ENCODE peak calls at places on chromosomes 13 and 19, in six cellular contexts. One of them, this sample, is unnamed. For H3K27me3 and H3K79me2, the result is how much of the 10 kb centered on the place peaks cover.

GRCh38 chr13:52459668-52460067 is 4.4 kb downstream of the CKAP2 start:
- DNase-seq in hepatocyte: no peak
- DNase-seq in neural progenitor cell: no peak
- DNase-seq in PC-3: peak
- DNase-seq in HCT116: no peak
- DNase-seq in fibroblast of lung: peak
- DNase-seq in this sample: peak

GRCh38 chr19:11624064-11624463 is 26.8 kb downstream of the ZNF627 start:
- DNase-seq in neural progenitor cell: no peak
- DNase-seq in hepatocyte: peak
- DNase-seq in fibroblast of lung: peak
- DNase-seq in PC-3: peak
- DNase-seq in HCT116: no peak
- DNase-seq in this sample: peak

GRCh38 chr19:15328312-15328711 is 4.0 kb downstream of the BRD4 start:
- DNase-seq in fibroblast of lung: peak
- DNase-seq in neural progenitor cell: no peak
- DNase-seq in hepatocyte: no peak
- DNase-seq in HCT116: no peak
- DNase-seq in PC-3: no peak
- DNase-seq in this sample: no peak

GRCh38 chr19:41872775-41873647 is 4.1 kb upstream of the CD79A start:
- DNase-seq in PC-3: peak
- DNase-seq in hepatocyte: peak
- DNase-seq in HCT116: peak
- DNase-seq in neural progenitor cell: peak
- DNase-seq in fibroblast of lung: peak
- DNase-seq in this sample: peak

GRCh38 chr19:6014551-6015135 is 36.7 kb upstream of the RANBP3 start:
- DNase-seq in PC-3: no peak
- DNase-seq in HCT116: no peak
- DNase-seq in hepatocyte: no peak
- DNase-seq in fibroblast of lung: no peak
- DNase-seq in neural progenitor cell: no peak
- DNase-seq in this sample: no peak

GRCh38 chr13:27174766-27175455 is 3.3 kb upstream of the USP12 start:
- DNase-seq in HCT116: no peak
- DNase-seq in hepatocyte: no peak
- DNase-seq in PC-3: no peak
- DNase-seq in fibroblast of lung: no peak
- DNase-seq in neural progenitor cell: no peak
- DNase-seq in this sample: no peak

GRCh38 chr19:54002495-54003315 is 11.3 kb downstream of the CACNG6 start:
- DNase-seq in neural progenitor cell: no peak
- DNase-seq in PC-3: peak
- DNase-seq in hepatocyte: no peak
- DNase-seq in HCT116: no peak
- DNase-seq in fibroblast of lung: peak
- DNase-seq in this sample: peak

GRCh38 chr19:43798546-43799409 is 3.5 kb downstream of the LYPD5 start:
- DNase-seq in hepatocyte: peak
- DNase-seq in PC-3: peak
- DNase-seq in fibroblast of lung: peak
- DNase-seq in HCT116: peak
- DNase-seq in neural progenitor cell: peak
- DNase-seq in this sample: peak

GRCh38 chr19:39150807-39151206 is 25.2 kb downstream of the PAK4 start:
- DNase-seq in PC-3: no peak
- DNase-seq in fibroblast of lung: no peak
- DNase-seq in neural progenitor cell: no peak
- DNase-seq in hepatocyte: no peak
- DNase-seq in HCT116: no peak
- DNase-seq in this sample: no peak

GRCh38 chr19:10290439-10290875 is 705 bp downstream of the ICAM5 start:
- DNase-seq in fibroblast of lung: no peak
- DNase-seq in hepatocyte: no peak
- DNase-seq in HCT116: no peak
- DNase-seq in PC-3: peak
- DNase-seq in neural progenitor cell: peak
- DNase-seq in this sample: no peak
- TF ChIP-seq EZH2 in fibroblast of lung: peak
- TF ChIP-seq EZH2 in hepatocyte: peak
- TF ChIP-seq EZH2 in HCT116: no peak
- TF ChIP-seq EZH2 in PC-3: no peak
- TF ChIP-seq EZH2 in neural progenitor cell: no peak
- TF ChIP-seq EZH2 in this sample: no peak

DNA sequence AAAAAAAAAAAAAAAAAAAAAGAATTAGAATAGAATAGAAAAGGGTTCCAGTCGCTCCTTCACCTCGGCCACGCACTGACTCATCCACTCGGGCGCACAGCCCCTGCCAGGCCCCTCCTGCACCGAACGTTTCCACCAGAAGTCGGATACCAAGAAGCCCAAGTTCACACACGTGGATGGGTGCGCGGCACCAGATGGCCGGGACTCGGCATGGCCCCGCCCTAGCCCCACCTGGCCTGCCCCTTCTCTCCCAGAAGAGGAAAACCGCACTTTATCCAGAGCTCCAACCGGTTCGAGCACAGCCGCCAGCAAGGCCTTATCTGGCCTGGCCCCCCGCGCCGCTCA is 5.9 kb downstream of the PRR36 start:
- DNase-seq in fibroblast of lung: no peak
- DNase-seq in HCT116: no peak
- DNase-seq in hepatocyte: no peak
- DNase-seq in neural progenitor cell: no peak
- DNase-seq in PC-3: peak
- DNase-seq in this sample: no peak
- H3K27me3 ChIP-seq in fibroblast of lung: under half
- H3K27me3 ChIP-seq in HCT116: under half
- H3K27me3 ChIP-seq in hepatocyte: under half
- H3K27me3 ChIP-seq in neural progenitor cell: under half
- H3K27me3 ChIP-seq in PC-3: under half
- H3K27me3 ChIP-seq in this sample: under half

GRCh38 chr13:33168326-33168960 is 117.1 kb downstream of the STARD13 start:
- DNase-seq in fibroblast of lung: peak
- DNase-seq in HCT116: no peak
- DNase-seq in PC-3: no peak
- DNase-seq in neural progenitor cell: no peak
- DNase-seq in hepatocyte: no peak
- DNase-seq in this sample: no peak
- H3K79me2 ChIP-seq in fibroblast of lung: under half
- H3K79me2 ChIP-seq in HCT116: under half
- H3K79me2 ChIP-seq in PC-3: under half
- H3K79me2 ChIP-seq in neural progenitor cell: under half
- H3K79me2 ChIP-seq in hepatocyte: under half
- H3K79me2 ChIP-seq in this sample: under half

GRCh38 chr19:497861-498590 is 1.7 kb downstream of the MADCAM1 start:
- DNase-seq in fibroblast of lung: no peak
- DNase-seq in neural progenitor cell: no peak
- DNase-seq in HCT116: no peak
- DNase-seq in PC-3: no peak
- DNase-seq in hepatocyte: peak
- DNase-seq in this sample: no peak
- TF ChIP-seq EZH2 in fibroblast of lung: peak
- TF ChIP-seq EZH2 in neural progenitor cell: peak
- TF ChIP-seq EZH2 in HCT116: no peak
- TF ChIP-seq EZH2 in PC-3: no peak
- TF ChIP-seq EZH2 in hepatocyte: peak
- TF ChIP-seq EZH2 in this sample: peak

This sample was measured in mammary epithelial cell.